ENCODE peak calls at places on chromosome 19, in nine cellular contexts. One of them, this sample, is unnamed.

GRCh38 chr19:39160889-39161672 is 35.5 kb downstream of the PAK4 start:
- DNase-seq in A549: no peak
- DNase-seq in upper lobe of left lung: no peak
- DNase-seq in suprapubic skin: no peak
- DNase-seq in ovary: peak
- DNase-seq in sigmoid colon: no peak
- DNase-seq in transverse colon: no peak
- DNase-seq in tibial nerve: no peak
- DNase-seq in H1: no peak
- DNase-seq in this sample: no peak

GRCh38 chr19:21084343-21084742 is 2.3 kb downstream of the ZNF714 start:
- DNase-seq in ovary: no peak
- DNase-seq in upper lobe of left lung: no peak
- DNase-seq in suprapubic skin: no peak
- DNase-seq in transverse colon: no peak
- DNase-seq in tibial nerve: no peak
- DNase-seq in H1: no peak
- DNase-seq in sigmoid colon: no peak
- DNase-seq in A549: no peak
- DNase-seq in this sample: no peak

GRCh38 chr19:17751103-17751911 is at the start of gene FCHO1:
- DNase-seq in tibial nerve: no peak
- DNase-seq in H1: no peak
- DNase-seq in upper lobe of left lung: peak
- DNase-seq in A549: no peak
- DNase-seq in sigmoid colon: peak
- DNase-seq in transverse colon: peak
- DNase-seq in suprapubic skin: no peak
- DNase-seq in ovary: no peak
- DNase-seq in this sample: peak

GRCh38 chr19:38945562-38946228 is 15.0 kb downstream of the MRPS12 start:
- DNase-seq in upper lobe of left lung: no peak
- DNase-seq in ovary: no peak
- DNase-seq in sigmoid colon: no peak
- DNase-seq in tibial nerve: no peak
- DNase-seq in H1: no peak
- DNase-seq in A549: no peak
- DNase-seq in transverse colon: no peak
- DNase-seq in suprapubic skin: no peak
- DNase-seq in this sample: no peak

GRCh38 chr19:45217957-45218334 is 27.3 kb downstream of the EXOC3L2 start:
- DNase-seq in suprapubic skin: no peak
- DNase-seq in H1: peak
- DNase-seq in ovary: no peak
- DNase-seq in A549: no peak
- DNase-seq in upper lobe of left lung: peak
- DNase-seq in tibial nerve: no peak
- DNase-seq in sigmoid colon: no peak
- DNase-seq in transverse colon: no peak
- DNase-seq in this sample: no peak

GRCh38 chr19:48658483-48658882 is 12.5 kb upstream of the CA11 start:
- DNase-seq in upper lobe of left lung: no peak
- DNase-seq in A549: no peak
- DNase-seq in suprapubic skin: no peak
- DNase-seq in ovary: no peak
- DNase-seq in sigmoid colon: no peak
- DNase-seq in transverse colon: no peak
- DNase-seq in tibial nerve: no peak
- DNase-seq in H1: no peak
- DNase-seq in this sample: no peak

GRCh38 chr19:17862711-17863519 is 3.2 kb downstream of the RPL18A start:
- DNase-seq in ovary: no peak
- DNase-seq in tibial nerve: no peak
- DNase-seq in suprapubic skin: no peak
- DNase-seq in upper lobe of left lung: peak
- DNase-seq in A549: no peak
- DNase-seq in H1: no peak
- DNase-seq in sigmoid colon: no peak
- DNase-seq in transverse colon: no peak
- DNase-seq in this sample: no peak

GRCh38 chr19:35495107-35496064 is 5.1 kb upstream of the KRTDAP start:
- DNase-seq in transverse colon: peak
- DNase-seq in tibial nerve: no peak
- DNase-seq in A549: peak
- DNase-seq in H1: peak
- DNase-seq in suprapubic skin: no peak
- DNase-seq in sigmoid colon: peak
- DNase-seq in upper lobe of left lung: peak
- DNase-seq in ovary: peak
- DNase-seq in this sample: peak

GRCh38 chr19:24029941-24030636 is 56.9 kb upstream of the ZNF254 start:
- DNase-seq in tibial nerve: no peak
- DNase-seq in sigmoid colon: no peak
- DNase-seq in suprapubic skin: no peak
- DNase-seq in transverse colon: no peak
- DNase-seq in H1: no peak
- DNase-seq in upper lobe of left lung: no peak
- DNase-seq in ovary: no peak
- DNase-seq in A549: no peak
- DNase-seq in this sample: no peak

GRCh38 chr19:13526552-13526951 is 20.3 kb upstream of the CACNA1A start:
- DNase-seq in A549: no peak
- DNase-seq in suprapubic skin: no peak
- DNase-seq in upper lobe of left lung: no peak
- DNase-seq in ovary: no peak
- DNase-seq in tibial nerve: no peak
- DNase-seq in H1: peak
- DNase-seq in transverse colon: no peak
- DNase-seq in sigmoid colon: no peak
- DNase-seq in this sample: no peak

GRCh38 chr19:18332917-18333530 is 7.4 kb upstream of the PGPEP1 start:
- DNase-seq in transverse colon: no peak
- DNase-seq in ovary: no peak
- DNase-seq in suprapubic skin: no peak
- DNase-seq in upper lobe of left lung: no peak
- DNase-seq in A549: no peak
- DNase-seq in tibial nerve: no peak
- DNase-seq in sigmoid colon: no peak
- DNase-seq in H1: no peak
- DNase-seq in this sample: no peak

GRCh38 chr19:45878043-45878794 is 7.7 kb downstream of the IRF2BP1 start:
- DNase-seq in sigmoid colon: no peak
- DNase-seq in suprapubic skin: no peak
- DNase-seq in tibial nerve: no peak
- DNase-seq in ovary: no peak
- DNase-seq in A549: no peak
- DNase-seq in transverse colon: peak
- DNase-seq in upper lobe of left lung: peak
- DNase-seq in H1: no peak
- DNase-seq in this sample: peak

GRCh38 chr19:4012092-4012974 is 4.8 kb downstream of the PIAS4 start:
- DNase-seq in H1: no peak
- DNase-seq in ovary: no peak
- DNase-seq in A549: no peak
- DNase-seq in suprapubic skin: no peak
- DNase-seq in transverse colon: peak
- DNase-seq in upper lobe of left lung: no peak
- DNase-seq in tibial nerve: no peak
- DNase-seq in sigmoid colon: peak
- DNase-seq in this sample: peak
- TF ChIP-seq POLR2A in H1: no peak
- TF ChIP-seq POLR2A in ovary: no peak
- TF ChIP-seq POLR2A in A549: no peak
- TF ChIP-seq POLR2A in suprapubic skin: no peak
- TF ChIP-seq POLR2A in transverse colon: no peak
- TF ChIP-seq POLR2A in upper lobe of left lung: no peak
- TF ChIP-seq POLR2A in tibial nerve: no peak
- TF ChIP-seq POLR2A in sigmoid colon: no peak
- TF ChIP-seq POLR2A in this sample: no peak

DNA sequence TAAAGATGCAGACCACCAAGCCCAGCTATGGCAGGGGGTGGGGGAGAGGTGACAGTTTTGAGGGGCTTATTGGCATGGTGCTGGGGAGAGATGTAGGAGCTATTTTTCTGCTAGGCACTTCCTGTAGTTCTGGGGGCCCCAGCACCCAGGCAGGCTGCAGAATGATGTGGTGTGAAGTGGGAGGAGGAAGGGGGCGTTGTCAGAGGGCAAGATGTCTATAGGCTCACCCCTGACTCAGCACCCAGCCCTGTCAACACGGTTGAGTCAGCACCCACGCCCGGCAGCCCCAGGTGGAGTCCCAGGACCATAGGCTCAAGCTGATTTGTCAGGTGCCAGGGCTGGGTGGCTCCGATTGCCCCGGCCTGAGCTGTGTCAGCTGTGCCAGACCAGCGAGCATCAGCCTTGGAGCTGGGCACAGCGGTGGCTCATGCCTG is 5.8 kb downstream of the KLF2 start:
- DNase-seq in ovary: peak
- DNase-seq in H1: no peak
- DNase-seq in suprapubic skin: peak
- DNase-seq in tibial nerve: no peak
- DNase-seq in A549: peak
- DNase-seq in transverse colon: peak
- DNase-seq in upper lobe of left lung: peak
- DNase-seq in sigmoid colon: peak
- DNase-seq in this sample: peak
- TF ChIP-seq EP300 in ovary: no peak
- TF ChIP-seq EP300 in H1: no peak
- TF ChIP-seq EP300 in suprapubic skin: no peak
- TF ChIP-seq EP300 in tibial nerve: no peak
- TF ChIP-seq EP300 in A549: no peak
- TF ChIP-seq EP300 in transverse colon: no peak
- TF ChIP-seq EP300 in upper lobe of left lung: no peak
- TF ChIP-seq EP300 in sigmoid colon: no peak
- TF ChIP-seq EP300 in this sample: no peak

GRCh38 chr19:19626516-19627441 is 1.2 kb downstream of the LPAR2 start:
- DNase-seq in upper lobe of left lung: peak
- DNase-seq in ovary: no peak
- DNase-seq in suprapubic skin: no peak
- DNase-seq in A549: no peak
- DNase-seq in sigmoid colon: no peak
- DNase-seq in transverse colon: no peak
- DNase-seq in tibial nerve: no peak
- DNase-seq in H1: no peak
- DNase-seq in this sample: peak
- H3K4me3 ChIP-seq in upper lobe of left lung: peak
- H3K4me3 ChIP-seq in ovary: no peak
- H3K4me3 ChIP-seq in suprapubic skin: peak
- H3K4me3 ChIP-seq in A549: no peak
- H3K4me3 ChIP-seq in sigmoid colon: no peak
- H3K4me3 ChIP-seq in transverse colon: peak
- H3K4me3 ChIP-seq in tibial nerve: no peak
- H3K4me3 ChIP-seq in H1: peak
- H3K4me3 ChIP-seq in this sample: peak

GRCh38 chr19:47130589-47131168 is at the start of gene SAE1:
- DNase-seq in tibial nerve: peak
- DNase-seq in sigmoid colon: peak
- DNase-seq in suprapubic skin: peak
- DNase-seq in upper lobe of left lung: peak
- DNase-seq in ovary: peak
- DNase-seq in H1: peak
- DNase-seq in A549: peak
- DNase-seq in transverse colon: peak
- DNase-seq in this sample: peak
- TF ChIP-seq POLR2A in tibial nerve: peak
- TF ChIP-seq POLR2A in sigmoid colon: peak
- TF ChIP-seq POLR2A in suprapubic skin: peak
- TF ChIP-seq POLR2A in upper lobe of left lung: peak
- TF ChIP-seq POLR2A in ovary: peak
- TF ChIP-seq POLR2A in H1: peak
- TF ChIP-seq POLR2A in A549: peak
- TF ChIP-seq POLR2A in transverse colon: peak
- TF ChIP-seq POLR2A in this sample: peak

DNA sequence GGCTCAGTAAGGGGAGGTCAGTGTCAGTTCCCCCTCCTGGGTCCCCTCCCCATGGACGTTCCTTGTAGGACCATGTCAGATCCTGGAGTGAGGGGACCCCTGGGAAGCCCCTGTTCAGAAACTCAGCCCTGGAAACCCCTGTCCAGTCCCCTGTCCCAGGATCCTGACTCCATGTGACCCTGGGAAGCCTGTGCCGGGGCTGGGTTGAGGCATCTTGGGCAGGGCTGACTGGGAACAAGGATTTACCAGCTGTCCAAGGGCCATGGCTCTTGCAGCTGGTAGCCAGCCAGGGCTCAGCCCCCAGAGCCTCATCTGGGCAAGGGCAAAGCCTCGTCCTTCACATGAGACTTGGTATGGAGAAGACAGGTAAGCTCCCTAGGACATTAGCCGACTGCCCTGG is 25.1 kb downstream of the CEACAM4 start:
- DNase-seq in H1: no peak
- DNase-seq in sigmoid colon: no peak
- DNase-seq in suprapubic skin: no peak
- DNase-seq in upper lobe of left lung: no peak
- DNase-seq in ovary: no peak
- DNase-seq in A549: no peak
- DNase-seq in transverse colon: no peak
- DNase-seq in tibial nerve: no peak
- DNase-seq in this sample: peak
- TF ChIP-seq EP300 in H1: no peak
- TF ChIP-seq EP300 in sigmoid colon: no peak
- TF ChIP-seq EP300 in suprapubic skin: no peak
- TF ChIP-seq EP300 in upper lobe of left lung: no peak
- TF ChIP-seq EP300 in ovary: no peak
- TF ChIP-seq EP300 in A549: no peak
- TF ChIP-seq EP300 in transverse colon: no peak
- TF ChIP-seq EP300 in tibial nerve: no peak
- TF ChIP-seq EP300 in this sample: no peak

This sample was measured in stomach.